ENCODE peak calls at places on chromosomes 13 and 19, in nine cellular contexts. One of them, this sample, is unnamed.

GRCh38 chr13:26037302-26037701 is 14.5 kb downstream of the SHISA2 start:
- DNase-seq in uterus: no peak
- DNase-seq in vagina: peak
- DNase-seq in CD8-positive, alpha-beta T cell: peak
- DNase-seq in WERI-Rb-1: peak
- DNase-seq in lower lobe of right lung: no peak
- DNase-seq in HCT116: peak
- DNase-seq in CD8-positive, alpha-beta memory T cell: no peak
- DNase-seq in fibroblast of lung: no peak
- DNase-seq in this sample: no peak

GRCh38 chr19:54435551-54436016 is 13.4 kb upstream of the LENG8 start:
- DNase-seq in uterus: no peak
- DNase-seq in vagina: no peak
- DNase-seq in CD8-positive, alpha-beta T cell: no peak
- DNase-seq in WERI-Rb-1: no peak
- DNase-seq in lower lobe of right lung: no peak
- DNase-seq in HCT116: no peak
- DNase-seq in CD8-positive, alpha-beta memory T cell: no peak
- DNase-seq in fibroblast of lung: no peak
- DNase-seq in this sample: peak

GRCh38 chr13:80508031-80508430 is 167.1 kb upstream of the SPRY2 start:
- DNase-seq in uterus: no peak
- DNase-seq in vagina: no peak
- DNase-seq in CD8-positive, alpha-beta T cell: no peak
- DNase-seq in WERI-Rb-1: no peak
- DNase-seq in lower lobe of right lung: no peak
- DNase-seq in HCT116: no peak
- DNase-seq in CD8-positive, alpha-beta memory T cell: no peak
- DNase-seq in fibroblast of lung: no peak
- DNase-seq in this sample: no peak

GRCh38 chr13:51913421-51914136 is 51.8 kb downstream of the CCDC70 start:
- DNase-seq in uterus: no peak
- DNase-seq in vagina: peak
- DNase-seq in CD8-positive, alpha-beta T cell: no peak
- DNase-seq in WERI-Rb-1: no peak
- DNase-seq in lower lobe of right lung: no peak
- DNase-seq in HCT116: no peak
- DNase-seq in CD8-positive, alpha-beta memory T cell: no peak
- DNase-seq in fibroblast of lung: no peak
- DNase-seq in this sample: no peak

GRCh38 chr19:15173746-15174404 is 26.9 kb downstream of the NOTCH3 start:
- DNase-seq in uterus: no peak
- DNase-seq in vagina: no peak
- DNase-seq in CD8-positive, alpha-beta T cell: no peak
- DNase-seq in WERI-Rb-1: peak
- DNase-seq in lower lobe of right lung: no peak
- DNase-seq in HCT116: no peak
- DNase-seq in CD8-positive, alpha-beta memory T cell: no peak
- DNase-seq in fibroblast of lung: no peak
- DNase-seq in this sample: no peak

GRCh38 chr13:21528616-21529015 is 69.5 kb upstream of the ZDHHC20 start:
- DNase-seq in uterus: no peak
- DNase-seq in vagina: no peak
- DNase-seq in CD8-positive, alpha-beta T cell: no peak
- DNase-seq in WERI-Rb-1: no peak
- DNase-seq in lower lobe of right lung: no peak
- DNase-seq in HCT116: no peak
- DNase-seq in CD8-positive, alpha-beta memory T cell: no peak
- DNase-seq in fibroblast of lung: peak
- DNase-seq in this sample: no peak

GRCh38 chr13:99658266-99658991 is 157.2 kb downstream of the TM9SF2 start:
- DNase-seq in uterus: peak
- DNase-seq in vagina: no peak
- DNase-seq in CD8-positive, alpha-beta T cell: peak
- DNase-seq in WERI-Rb-1: peak
- DNase-seq in lower lobe of right lung: peak
- DNase-seq in HCT116: no peak
- DNase-seq in CD8-positive, alpha-beta memory T cell: peak
- DNase-seq in fibroblast of lung: peak
- DNase-seq in this sample: no peak

GRCh38 chr13:32259116-32259515 is 56.0 kb downstream of the ZAR1L start:
- DNase-seq in uterus: no peak
- DNase-seq in vagina: no peak
- DNase-seq in CD8-positive, alpha-beta T cell: no peak
- DNase-seq in WERI-Rb-1: no peak
- DNase-seq in lower lobe of right lung: no peak
- DNase-seq in HCT116: no peak
- DNase-seq in CD8-positive, alpha-beta memory T cell: no peak
- DNase-seq in fibroblast of lung: no peak
- DNase-seq in this sample: no peak

GRCh38 chr19:36605839-36606478 is 846 bp downstream of the ZNF382 start:
- DNase-seq in uterus: no peak
- DNase-seq in vagina: no peak
- DNase-seq in CD8-positive, alpha-beta T cell: no peak
- DNase-seq in WERI-Rb-1: no peak
- DNase-seq in lower lobe of right lung: no peak
- DNase-seq in HCT116: no peak
- DNase-seq in CD8-positive, alpha-beta memory T cell: no peak
- DNase-seq in fibroblast of lung: no peak
- DNase-seq in this sample: no peak

GRCh38 chr13:46554971-46555370 is 2.0 kb downstream of the LRCH1 start:
- DNase-seq in uterus: no peak
- DNase-seq in vagina: no peak
- DNase-seq in CD8-positive, alpha-beta T cell: no peak
- DNase-seq in WERI-Rb-1: no peak
- DNase-seq in lower lobe of right lung: no peak
- DNase-seq in HCT116: no peak
- DNase-seq in CD8-positive, alpha-beta memory T cell: no peak
- DNase-seq in fibroblast of lung: peak
- DNase-seq in this sample: no peak

GRCh38 chr13:48976677-48977625 is 1.2 kb downstream of the FNDC3A start:
- DNase-seq in uterus: no peak
- DNase-seq in vagina: no peak
- DNase-seq in CD8-positive, alpha-beta T cell: peak
- DNase-seq in WERI-Rb-1: no peak
- DNase-seq in lower lobe of right lung: no peak
- DNase-seq in HCT116: no peak
- DNase-seq in CD8-positive, alpha-beta memory T cell: no peak
- DNase-seq in fibroblast of lung: no peak
- DNase-seq in this sample: no peak

GRCh38 chr19:18507727-18508440 is 14.0 kb downstream of the ELL start:
- DNase-seq in uterus: no peak
- DNase-seq in vagina: no peak
- DNase-seq in CD8-positive, alpha-beta T cell: no peak
- DNase-seq in WERI-Rb-1: no peak
- DNase-seq in lower lobe of right lung: no peak
- DNase-seq in HCT116: no peak
- DNase-seq in CD8-positive, alpha-beta memory T cell: no peak
- DNase-seq in fibroblast of lung: no peak
- DNase-seq in this sample: no peak

GRCh38 chr19:48271531-48272151 is 1.8 kb downstream of the ZNF114 start:
- DNase-seq in uterus: peak
- DNase-seq in vagina: no peak
- DNase-seq in CD8-positive, alpha-beta T cell: no peak
- DNase-seq in WERI-Rb-1: no peak
- DNase-seq in lower lobe of right lung: peak
- DNase-seq in HCT116: no peak
- DNase-seq in CD8-positive, alpha-beta memory T cell: no peak
- DNase-seq in fibroblast of lung: peak
- DNase-seq in this sample: peak

GRCh38 chr19:11970174-11970573 is 5.3 kb downstream of the ZNF763 start:
- DNase-seq in uterus: no peak
- DNase-seq in vagina: no peak
- DNase-seq in CD8-positive, alpha-beta T cell: no peak
- DNase-seq in WERI-Rb-1: no peak
- DNase-seq in lower lobe of right lung: no peak
- DNase-seq in HCT116: no peak
- DNase-seq in CD8-positive, alpha-beta memory T cell: no peak
- DNase-seq in fibroblast of lung: no peak
- DNase-seq in this sample: no peak

DNA sequence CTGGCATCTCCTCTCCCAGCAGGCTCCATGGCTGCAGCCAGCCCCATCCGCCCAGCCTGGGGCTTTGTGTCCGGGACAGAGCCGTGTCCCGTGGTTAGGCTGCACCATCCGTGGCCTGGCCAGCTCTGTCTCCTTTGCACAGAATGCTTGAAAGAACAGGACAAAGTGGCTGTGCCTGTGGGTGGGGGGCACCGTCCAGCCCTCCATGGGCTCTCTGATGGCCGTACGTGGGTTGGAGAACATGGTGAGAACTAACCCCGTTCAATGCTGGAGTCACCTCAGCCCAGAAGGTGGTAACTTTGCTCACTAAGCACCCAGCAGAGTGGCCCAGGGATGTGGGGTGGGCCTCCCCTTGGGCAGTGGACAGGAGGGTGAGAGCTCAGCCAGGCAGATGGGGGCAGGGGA is 2.8 kb downstream of the RPS15 start:
- DNase-seq in uterus: no peak
- DNase-seq in vagina: no peak
- DNase-seq in CD8-positive, alpha-beta T cell: no peak
- DNase-seq in WERI-Rb-1: no peak
- DNase-seq in lower lobe of right lung: peak
- DNase-seq in HCT116: no peak
- DNase-seq in CD8-positive, alpha-beta memory T cell: no peak
- DNase-seq in fibroblast of lung: no peak
- DNase-seq in this sample: no peak
- H3K27ac ChIP-seq in uterus: no peak
- H3K27ac ChIP-seq in vagina: no peak
- H3K27ac ChIP-seq in CD8-positive, alpha-beta T cell: no peak
- H3K27ac ChIP-seq in WERI-Rb-1: no peak
- H3K27ac ChIP-seq in lower lobe of right lung: no peak
- H3K27ac ChIP-seq in HCT116: peak
- H3K27ac ChIP-seq in CD8-positive, alpha-beta memory T cell: no peak
- H3K27ac ChIP-seq in fibroblast of lung: no peak
- H3K27ac ChIP-seq in this sample: no peak

GRCh38 chr13:69591437-69591836 is 516.2 kb upstream of the ATXN8OS start:
- DNase-seq in uterus: no peak
- DNase-seq in vagina: no peak
- DNase-seq in CD8-positive, alpha-beta T cell: no peak
- DNase-seq in WERI-Rb-1: no peak
- DNase-seq in lower lobe of right lung: no peak
- DNase-seq in HCT116: no peak
- DNase-seq in CD8-positive, alpha-beta memory T cell: no peak
- DNase-seq in fibroblast of lung: no peak
- DNase-seq in this sample: no peak
- H3K27ac ChIP-seq in uterus: no peak
- H3K27ac ChIP-seq in vagina: no peak
- H3K27ac ChIP-seq in CD8-positive, alpha-beta T cell: no peak
- H3K27ac ChIP-seq in WERI-Rb-1: no peak
- H3K27ac ChIP-seq in lower lobe of right lung: no peak
- H3K27ac ChIP-seq in HCT116: no peak
- H3K27ac ChIP-seq in CD8-positive, alpha-beta memory T cell: no peak
- H3K27ac ChIP-seq in fibroblast of lung: no peak
- H3K27ac ChIP-seq in this sample: no peak

DNA sequence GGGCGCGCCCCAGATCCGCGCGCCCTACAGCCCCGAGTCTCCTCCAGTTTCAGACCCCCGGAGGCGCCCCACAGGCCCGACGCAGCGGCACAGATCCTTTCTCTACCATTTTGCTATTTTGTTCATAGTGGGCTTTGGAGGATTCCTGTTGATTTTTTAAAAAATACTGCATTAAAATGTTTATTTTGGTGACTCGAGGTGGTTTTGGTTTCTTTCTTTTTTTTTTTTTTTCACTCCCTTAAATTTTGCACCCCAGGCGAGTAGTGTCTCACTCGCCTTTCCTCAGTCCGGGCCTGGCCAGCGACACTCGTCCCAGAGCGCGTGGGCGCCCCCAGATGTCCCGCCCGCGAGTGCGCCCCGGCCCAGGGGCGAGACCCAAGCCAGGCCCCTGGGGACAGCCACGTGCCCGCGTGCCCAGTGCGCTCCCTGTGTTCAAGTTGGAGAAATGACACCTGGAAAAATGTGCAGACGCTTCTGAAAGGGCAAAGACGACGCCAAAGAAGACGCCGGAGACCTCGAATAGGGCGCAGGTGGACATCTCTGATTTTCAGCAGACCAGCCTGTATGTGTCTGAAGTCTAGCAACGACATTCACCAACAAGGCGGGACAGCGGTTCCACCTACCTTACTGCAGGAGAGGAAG is 478 bp upstream of the INSR start:
- DNase-seq in uterus: peak
- DNase-seq in vagina: no peak
- DNase-seq in CD8-positive, alpha-beta T cell: no peak
- DNase-seq in WERI-Rb-1: peak
- DNase-seq in lower lobe of right lung: peak
- DNase-seq in HCT116: peak
- DNase-seq in CD8-positive, alpha-beta memory T cell: no peak
- DNase-seq in fibroblast of lung: peak
- DNase-seq in this sample: peak
- H3K27ac ChIP-seq in uterus: peak
- H3K27ac ChIP-seq in vagina: peak
- H3K27ac ChIP-seq in CD8-positive, alpha-beta T cell: no peak
- H3K27ac ChIP-seq in WERI-Rb-1: peak
- H3K27ac ChIP-seq in lower lobe of right lung: peak
- H3K27ac ChIP-seq in HCT116: peak
- H3K27ac ChIP-seq in CD8-positive, alpha-beta memory T cell: no peak
- H3K27ac ChIP-seq in fibroblast of lung: no peak
- H3K27ac ChIP-seq in this sample: peak

GRCh38 chr13:40958655-40959054 is 60.5 kb downstream of the ELF1 start:
- DNase-seq in uterus: no peak
- DNase-seq in vagina: no peak
- DNase-seq in CD8-positive, alpha-beta T cell: no peak
- DNase-seq in WERI-Rb-1: no peak
- DNase-seq in lower lobe of right lung: no peak
- DNase-seq in HCT116: no peak
- DNase-seq in CD8-positive, alpha-beta memory T cell: no peak
- DNase-seq in fibroblast of lung: no peak
- DNase-seq in this sample: no peak

GRCh38 chr13:40961826-40962225 is 57.3 kb downstream of the ELF1 start:
- DNase-seq in uterus: no peak
- DNase-seq in vagina: no peak
- DNase-seq in CD8-positive, alpha-beta T cell: no peak
- DNase-seq in WERI-Rb-1: no peak
- DNase-seq in lower lobe of right lung: no peak
- DNase-seq in HCT116: no peak
- DNase-seq in CD8-positive, alpha-beta memory T cell: no peak
- DNase-seq in fibroblast of lung: no peak
- DNase-seq in this sample: no peak

GRCh38 chr13:40963927-40964326 is 55.2 kb downstream of the ELF1 start:
- DNase-seq in uterus: no peak
- DNase-seq in vagina: no peak
- DNase-seq in CD8-positive, alpha-beta T cell: no peak
- DNase-seq in WERI-Rb-1: no peak
- DNase-seq in lower lobe of right lung: no peak
- DNase-seq in HCT116: peak
- DNase-seq in CD8-positive, alpha-beta memory T cell: no peak
- DNase-seq in fibroblast of lung: peak
- DNase-seq in this sample: no peak

GRCh38 chr13:40960721-40961120 is 58.4 kb downstream of the ELF1 start:
- DNase-seq in uterus: no peak
- DNase-seq in vagina: no peak
- DNase-seq in CD8-positive, alpha-beta T cell: no peak
- DNase-seq in WERI-Rb-1: no peak
- DNase-seq in lower lobe of right lung: no peak
- DNase-seq in HCT116: no peak
- DNase-seq in CD8-positive, alpha-beta memory T cell: no peak
- DNase-seq in fibroblast of lung: no peak
- DNase-seq in this sample: no peak

DNA sequence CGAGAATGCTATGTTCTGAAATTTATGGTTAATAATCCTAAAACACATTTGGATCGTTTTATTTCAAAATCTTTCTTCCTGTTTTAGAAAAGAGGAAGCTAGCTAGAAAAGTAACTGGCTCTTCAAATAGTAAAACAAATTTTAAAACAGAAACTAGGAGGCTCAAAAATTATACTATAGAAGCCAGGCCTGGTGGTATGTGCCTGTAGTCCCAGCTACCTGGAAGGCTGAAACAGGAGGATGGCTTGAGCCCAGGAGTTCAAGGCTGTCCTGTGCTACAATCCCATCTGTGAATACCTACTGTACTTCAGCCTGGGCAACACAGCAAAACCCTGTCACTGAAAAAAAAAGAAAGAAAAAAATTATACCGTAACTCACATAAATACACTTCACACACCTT is 57.9 kb downstream of the ELF1 start:
- DNase-seq in uterus: no peak
- DNase-seq in vagina: no peak
- DNase-seq in CD8-positive, alpha-beta T cell: no peak
- DNase-seq in WERI-Rb-1: no peak
- DNase-seq in lower lobe of right lung: no peak
- DNase-seq in HCT116: no peak
- DNase-seq in CD8-positive, alpha-beta memory T cell: no peak
- DNase-seq in fibroblast of lung: no peak
- DNase-seq in this sample: no peak
- H3K27ac ChIP-seq in uterus: no peak
- H3K27ac ChIP-seq in vagina: no peak
- H3K27ac ChIP-seq in CD8-positive, alpha-beta T cell: no peak
- H3K27ac ChIP-seq in WERI-Rb-1: no peak
- H3K27ac ChIP-seq in lower lobe of right lung: no peak
- H3K27ac ChIP-seq in HCT116: no peak
- H3K27ac ChIP-seq in CD8-positive, alpha-beta memory T cell: no peak
- H3K27ac ChIP-seq in fibroblast of lung: no peak
- H3K27ac ChIP-seq in this sample: no peak